ENCODE peak calls at places on chromosomes 1 and 21, in six cellular contexts. One of them, this sample, is unnamed.

GRCh38 chr1:206709772-206710456 is 25.2 kb downstream of the MAPKAPK2 start:
- DNase-seq in activated CD4-positive, alpha-beta T cell treated with anti-CD3 and anti-CD28 coated beads for 24 hours: no peak
- DNase-seq in NCI-H774: no peak
- DNase-seq in C1 segment of cervical spinal cord: no peak
- DNase-seq in GM10248: no peak
- DNase-seq in amniotic stem cell: no peak
- DNase-seq in this sample: no peak

GRCh38 chr1:176643536-176643935 is 180.6 kb downstream of the PAPPA2 start:
- DNase-seq in activated CD4-positive, alpha-beta T cell treated with anti-CD3 and anti-CD28 coated beads for 24 hours: no peak
- DNase-seq in NCI-H774: no peak
- DNase-seq in C1 segment of cervical spinal cord: no peak
- DNase-seq in GM10248: no peak
- DNase-seq in amniotic stem cell: no peak
- DNase-seq in this sample: no peak

GRCh38 chr1:210239295-210240155 is 6.9 kb downstream of the SERTAD4 start:
- DNase-seq in activated CD4-positive, alpha-beta T cell treated with anti-CD3 and anti-CD28 coated beads for 24 hours: no peak
- DNase-seq in NCI-H774: no peak
- DNase-seq in C1 segment of cervical spinal cord: no peak
- DNase-seq in GM10248: no peak
- DNase-seq in amniotic stem cell: peak; percentile 23
- DNase-seq in this sample: peak; percentile 57

GRCh38 chr1:215543191-215543606 is 23.9 kb upstream of the KCTD3 start:
- DNase-seq in activated CD4-positive, alpha-beta T cell treated with anti-CD3 and anti-CD28 coated beads for 24 hours: no peak
- DNase-seq in NCI-H774: no peak
- DNase-seq in C1 segment of cervical spinal cord: no peak
- DNase-seq in GM10248: no peak
- DNase-seq in amniotic stem cell: no peak
- DNase-seq in this sample: no peak

GRCh38 chr1:107344268-107344667 is 203.4 kb downstream of the NTNG1 start:
- DNase-seq in activated CD4-positive, alpha-beta T cell treated with anti-CD3 and anti-CD28 coated beads for 24 hours: no peak
- DNase-seq in NCI-H774: no peak
- DNase-seq in C1 segment of cervical spinal cord: no peak
- DNase-seq in GM10248: no peak
- DNase-seq in amniotic stem cell: no peak
- DNase-seq in this sample: no peak

GRCh38 chr21:40516336-40516735 is 330.6 kb downstream of the DSCAM start:
- DNase-seq in activated CD4-positive, alpha-beta T cell treated with anti-CD3 and anti-CD28 coated beads for 24 hours: no peak
- DNase-seq in NCI-H774: no peak
- DNase-seq in C1 segment of cervical spinal cord: no peak
- DNase-seq in GM10248: no peak
- DNase-seq in amniotic stem cell: no peak
- DNase-seq in this sample: no peak

GRCh38 chr21:42381347-42381984 is 14.4 kb downstream of the TMPRSS3 start:
- DNase-seq in activated CD4-positive, alpha-beta T cell treated with anti-CD3 and anti-CD28 coated beads for 24 hours: no peak
- DNase-seq in NCI-H774: no peak
- DNase-seq in C1 segment of cervical spinal cord: no peak
- DNase-seq in GM10248: no peak
- DNase-seq in amniotic stem cell: peak; percentile 7
- DNase-seq in this sample: peak; percentile 4

GRCh38 chr1:205701405-205701804 is 21.1 kb upstream of the SLC45A3 start:
- DNase-seq in activated CD4-positive, alpha-beta T cell treated with anti-CD3 and anti-CD28 coated beads for 24 hours: no peak
- DNase-seq in NCI-H774: no peak
- DNase-seq in C1 segment of cervical spinal cord: no peak
- DNase-seq in GM10248: no peak
- DNase-seq in amniotic stem cell: no peak
- DNase-seq in this sample: no peak